ENCODE peak calls at places on chromosome 15, in four cellular contexts. G, O, Y and P are unnamed samples.

GRCh38 chr15:63523306-63523990 is 19.1 kb downstream of the USP3 start:
- DNase-seq in G (no peak), O (no peak), Y (no peak), P (no peak)

GRCh38 chr15:28043625-28044520 is 55.2 kb downstream of the OCA2 start:
- DNase-seq in G (no peak), O (peak; percentile 12), Y (no peak), P (no peak)

GRCh38 chr15:92413511-92413910 is 19.8 kb downstream of the ST8SIA2 start:
- DNase-seq in G (no peak), O (no peak), Y (no peak), P (no peak)

GRCh38 chr15:56187665-56188064 is 56.0 kb downstream of the RFX7 start:
- DNase-seq in G (no peak), O (peak; percentile 65), Y (no peak), P (no peak)

GRCh38 chr15:88650556-88650955 is 11.7 kb downstream of the ISG20 start:
- DNase-seq in G (no peak), O (no peak), Y (no peak), P (no peak)

GRCh38 chr15:51759557-51760070 is 8.2 kb downstream of the TMOD2 start:
- DNase-seq in G (peak; percentile 50), O (peak; percentile 6), Y (no peak), P (peak; percentile 74)

GRCh38 chr15:40103864-40104271 is 4.8 kb downstream of the BMF start:
- DNase-seq in G (no peak), O (no peak), Y (no peak), P (no peak)

GRCh38 chr15:47037003-47037402 is 680.3 kb upstream of the SEMA6D start:
- DNase-seq in G (no peak), O (no peak), Y (no peak), P (no peak)

GRCh38 chr15:71437404-71437803 is 322.1 kb downstream of the THSD4 start:
- DNase-seq in G (no peak), O (no peak), Y (no peak), P (no peak)

GRCh38 chr15:32994810-32995424 is 199.6 kb downstream of the FMN1 start:
- DNase-seq in G (peak; percentile 24), O (peak; percentile 7), Y (no peak), P (peak; percentile 52)

GRCh38 chr15:93382196-93382820 is 293.3 kb upstream of the RGMA start:
- DNase-seq in G (no peak), O (no peak), Y (no peak), P (no peak)

GRCh38 chr15:65212097-65212496 is 824 bp upstream of the CILP start:
- DNase-seq in G (peak; percentile 89), O (peak; percentile 42), Y (no peak), P (peak; percentile 80)

GRCh38 chr15:60589253-60589652 is 110.3 kb upstream of the ICE2 start:
- DNase-seq in G (no peak), O (no peak), Y (no peak), P (no peak)

GRCh38 chr15:60912984-60913697 is 316.0 kb downstream of the RORA start:
- DNase-seq in G (no peak), O (no peak), Y (no peak), P (no peak)

GRCh38 chr15:92580021-92580420 is 75.6 kb downstream of the FAM174B start:
- DNase-seq in G (no peak), O (no peak), Y (no peak), P (no peak)

GRCh38 chr15:31482122-31482922 is 155.7 kb downstream of the KLF13 start:
- DNase-seq in G (no peak), O (no peak), Y (no peak), P (peak; percentile 24)

GRCh38 chr15:57090460-57090859 is 172.0 kb downstream of the TCF12 start:
- DNase-seq in G (peak; percentile 25), O (no peak), Y (no peak), P (no peak)

GRCh38 chr15:61661791-61662190 is 398.5 kb downstream of the VPS13C start:
- DNase-seq in G (no peak), O (no peak), Y (no peak), P (no peak)

GRCh38 chr15:92847841-92848240 is 52.3 kb upstream of the CHD2 start:
- DNase-seq in G (no peak), O (no peak), Y (no peak), P (no peak)

GRCh38 chr15:62391565-62392262 is 226.6 kb upstream of the C2CD4B start:
- DNase-seq in G (peak; percentile 28), O (peak; percentile 29), Y (no peak), P (peak; percentile 63)

GRCh38 chr15:101775136-101775535 is 28.2 kb upstream of the OR4F6 start:
- DNase-seq in G (no peak), O (no peak), Y (no peak), P (no peak)

GRCh38 chr15:82159922-82160321 is 102.6 kb downstream of the EFL1 start:
- DNase-seq in G (no peak), O (no peak), Y (no peak), P (peak; percentile 25)

DNA sequence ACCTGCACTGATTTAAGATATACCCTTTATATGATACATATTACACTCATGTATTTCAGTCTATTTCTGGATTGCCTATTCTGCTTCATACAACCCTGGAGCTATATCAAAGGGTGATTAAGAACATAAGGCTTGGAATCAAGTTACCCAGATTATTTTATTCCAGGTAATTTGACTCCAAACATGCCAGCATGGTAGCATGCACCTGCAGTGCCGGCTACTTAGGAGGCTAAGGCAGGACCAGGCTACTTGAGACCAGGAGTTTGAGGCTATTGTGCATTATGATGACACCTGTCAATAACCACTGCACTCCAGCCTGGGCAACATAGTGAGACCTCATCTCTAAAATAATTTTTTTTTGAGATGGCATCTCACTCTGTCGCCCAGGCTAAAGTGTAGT is 50.4 kb upstream of the NEO1 start:
- DNase-seq in G (no peak), O (no peak), Y (no peak), P (no peak)
- H3K4me3 ChIP-seq in G (no peak overlapping the region), O (no peak overlapping the region), Y (no peak overlapping the region), P (no peak overlapping the region)

GRCh38 chr15:98855067-98855814 is 152.4 kb downstream of the PGPEP1L start:
- DNase-seq in G (no peak), O (no peak), Y (no peak), P (no peak)

GRCh38 chr15:98853161-98853560 is 154.4 kb downstream of the PGPEP1L start:
- DNase-seq in G (peak; percentile 55), O (peak; percentile 29), Y (peak; percentile 50), P (peak; percentile 80)

GRCh38 chr15:98854496-98854895 is 153.1 kb downstream of the PGPEP1L start:
- DNase-seq in G (no peak), O (no peak), Y (no peak), P (no peak)

GRCh38 chr15:98853593-98854420 is 153.8 kb downstream of the PGPEP1L start:
- DNase-seq in G (no peak), O (no peak), Y (no peak), P (peak; percentile 58)

DNA sequence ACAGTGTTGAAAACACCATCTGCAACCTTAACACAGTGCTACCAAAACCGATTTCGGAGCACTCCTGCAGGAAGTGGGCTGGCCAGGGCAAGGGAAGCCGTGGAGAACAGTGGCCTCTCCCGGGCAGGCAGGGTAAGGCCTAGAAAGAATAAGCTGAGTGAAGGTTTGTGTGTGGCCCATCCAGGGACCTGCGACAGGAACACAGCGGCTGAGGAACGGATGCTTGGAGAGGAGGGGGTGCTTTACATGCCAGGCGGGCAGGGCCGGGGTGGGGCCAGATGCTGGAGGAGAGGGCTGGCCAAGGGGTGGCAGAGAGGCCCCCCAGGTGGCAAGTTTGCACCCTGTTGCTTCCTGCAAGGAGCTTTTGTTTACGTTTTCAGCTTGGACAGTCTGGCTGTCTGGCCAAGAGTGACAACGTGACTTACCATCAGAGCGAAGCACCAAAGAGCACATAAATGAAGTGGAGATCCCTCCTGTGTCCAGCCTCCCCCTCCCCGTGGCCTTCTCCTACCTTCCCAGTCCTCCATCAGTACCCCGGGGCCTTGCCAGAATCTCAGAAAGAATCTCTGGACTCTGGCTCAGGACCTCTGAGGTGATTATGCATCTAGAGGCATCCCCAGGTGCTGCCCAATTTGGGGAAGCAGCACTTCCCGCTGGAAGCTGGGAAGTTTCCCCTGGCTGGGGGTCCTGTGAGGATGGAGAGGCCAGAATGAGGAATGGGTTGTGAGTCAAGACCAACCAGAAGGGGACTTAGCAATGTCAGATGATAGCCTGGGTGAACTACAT is 156.4 kb downstream of the PGPEP1L start:
- DNase-seq in G (peak; percentile 27), O (peak; percentile 61), Y (no peak), P (peak; percentile 91)
- H2AFZ ChIP-seq in G (no peak overlapping the region), O (no peak overlapping the region), Y (peak overlapping the region; percentile 83), P (no peak overlapping the region)

GRCh38 chr15:66764067-66764428 is 62.0 kb downstream of the SMAD6 start:
- DNase-seq in G (no peak), O (no peak), Y (no peak), P (no peak)

GRCh38 chr15:66760968-66761722 is 59.1 kb downstream of the SMAD6 start:
- DNase-seq in G (no peak), O (no peak), Y (no peak), P (no peak)

GRCh38 chr15:66765478-66766281 is 63.6 kb downstream of the SMAD6 start:
- DNase-seq in G (peak; percentile 43), O (peak; percentile 93), Y (peak; percentile 69), P (no peak)

GRCh38 chr15:66761723-66762595 is 59.9 kb downstream of the SMAD6 start:
- DNase-seq in G (no peak), O (no peak), Y (no peak), P (no peak)

GRCh38 chr15:66763186-66764066 is 61.4 kb downstream of the SMAD6 start:
- DNase-seq in G (no peak), O (no peak), Y (no peak), P (no peak)
- TF ChIP-seq JUNB in G (no peak), O (no peak), Y (no peak), P (no peak)

DNA sequence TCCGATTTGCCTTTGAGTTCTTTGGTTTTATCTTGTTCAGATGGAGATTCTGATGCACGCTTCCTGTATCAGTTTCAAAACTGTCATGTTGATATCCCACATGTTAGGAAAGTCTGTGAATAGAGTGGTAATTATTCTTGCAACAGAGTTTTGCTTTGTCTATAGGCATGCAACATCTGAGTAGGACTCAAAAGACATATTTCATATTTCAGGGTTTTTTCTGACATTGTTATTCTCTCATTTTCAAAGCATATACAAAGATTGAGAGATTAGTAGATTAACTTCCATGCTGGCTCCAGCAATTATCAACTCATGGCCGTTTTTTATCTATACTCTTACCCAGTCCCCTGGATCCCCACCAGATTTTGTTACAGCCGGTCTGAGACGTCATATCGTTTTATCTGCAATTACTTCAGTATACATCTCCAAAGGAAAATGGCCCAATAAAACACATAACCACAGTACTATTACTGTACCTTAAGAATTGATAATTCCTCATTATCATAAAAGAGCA is 22.4 kb downstream of the PAQR5 start:
- DNase-seq in G (no peak), O (no peak), Y (no peak), P (no peak)
- H3K4me3 ChIP-seq in G (no peak overlapping the region), O (no peak overlapping the region), Y (no peak overlapping the region), P (no peak overlapping the region)

GRCh38 chr15:68640791-68641331 is 62.1 kb downstream of the CORO2B start:
- DNase-seq in G (no peak), O (no peak), Y (no peak), P (no peak)
- H2AFZ ChIP-seq in G (no peak overlapping the region), O (no peak overlapping the region), Y (no peak overlapping the region), P (no peak overlapping the region)

GRCh38 chr15:29934251-29934650 is 112.0 kb upstream of the TJP1 start:
- DNase-seq in G (no peak), O (no peak), Y (no peak), P (no peak)
- TF ChIP-seq JUNB in G (no peak), O (no peak), Y (no peak), P (no peak)